ENCODE peak calls at places on chromosomes 5 and 9, in six cellular contexts. V is WERI-Rb-1, U is HCT116, K is choroid plexus epithelial cell, W is heart left ventricle, J is GM12865. O is an unnamed sample.

GRCh38 chr5:74949976-74950375 is 83.8 kb upstream of the FAM169A start:
- DNase-seq in V (no peak), U (no peak), K (no peak), W (no peak), J (no peak), O (no peak)

GRCh38 chr5:154302181-154302580 is 111.6 kb downstream of the GALNT10 start:
- DNase-seq in V (no peak), U (no peak), K (no peak), W (peak), J (no peak), O (no peak)

GRCh38 chr9:126701820-126702500 is 88.2 kb downstream of the LMX1B start:
- DNase-seq in V (peak), U (no peak), K (no peak), W (no peak), J (no peak), O (no peak)

GRCh38 chr5:138722518-138722917 is 30.7 kb upstream of the CTNNA1 start:
- DNase-seq in V (peak), U (no peak), K (no peak), W (no peak), J (no peak), O (no peak)

GRCh38 chr9:69122391-69123141 is 51.5 kb upstream of the TJP2 start:
- DNase-seq in V (no peak), U (peak), K (peak), W (no peak), J (no peak), O (no peak)

GRCh38 chr5:149284501-149284900 is 12.8 kb downstream of the AFAP1L1 start:
- DNase-seq in V (peak), U (no peak), K (peak), W (no peak), J (no peak), O (no peak)

GRCh38 chr9:20208951-20209350 is 413.3 kb downstream of the MLLT3 start:
- DNase-seq in V (no peak), U (no peak), K (no peak), W (no peak), J (no peak), O (no peak)

GRCh38 chr9:14591411-14591810 is 101.8 kb downstream of the ZDHHC21 start:
- DNase-seq in V (no peak), U (no peak), K (no peak), W (no peak), J (no peak), O (no peak)

GRCh38 chr9:123265833-123266232 is 2.6 kb downstream of the STRBP start:
- DNase-seq in V (no peak), U (no peak), K (no peak), W (no peak), J (peak), O (peak)

GRCh38 chr9:96040591-96041461 is 165.3 kb downstream of the ERCC6L2 start:
- DNase-seq in V (no peak), U (no peak), K (no peak), W (no peak), J (no peak), O (no peak)

GRCh38 chr5:9903806-9904205 is 273.7 kb upstream of the TAS2R1 start:
- DNase-seq in V (no peak), U (no peak), K (peak), W (no peak), J (no peak), O (no peak)

GRCh38 chr5:120599576-120599975 is 135.5 kb downstream of the PRR16 start:
- DNase-seq in V (no peak), U (no peak), K (peak), W (no peak), J (no peak), O (no peak)

GRCh38 chr9:16316406-16316805 is 554.1 kb downstream of the BNC2 start:
- DNase-seq in V (no peak), U (no peak), K (no peak), W (no peak), J (no peak), O (no peak)

GRCh38 chr9:2620876-2621677 is 510 bp upstream of the VLDLR start:
- DNase-seq in V (peak), U (no peak), K (peak), W (peak), J (peak), O (no peak)
- TF ChIP-seq CTCF in V (peak), U (no peak), K (peak), W (no peak), J (no peak), O (no peak)

GRCh38 chr9:130443840-130444492 is 795 bp upstream of the ASS1 start:
- DNase-seq in V (no peak), U (no peak), K (no peak), W (peak), J (no peak), O (no peak)
- H3K4me3 ChIP-seq in V (peak), U (no peak), K (no peak), W (peak), J (no peak), O (no peak)

DNA sequence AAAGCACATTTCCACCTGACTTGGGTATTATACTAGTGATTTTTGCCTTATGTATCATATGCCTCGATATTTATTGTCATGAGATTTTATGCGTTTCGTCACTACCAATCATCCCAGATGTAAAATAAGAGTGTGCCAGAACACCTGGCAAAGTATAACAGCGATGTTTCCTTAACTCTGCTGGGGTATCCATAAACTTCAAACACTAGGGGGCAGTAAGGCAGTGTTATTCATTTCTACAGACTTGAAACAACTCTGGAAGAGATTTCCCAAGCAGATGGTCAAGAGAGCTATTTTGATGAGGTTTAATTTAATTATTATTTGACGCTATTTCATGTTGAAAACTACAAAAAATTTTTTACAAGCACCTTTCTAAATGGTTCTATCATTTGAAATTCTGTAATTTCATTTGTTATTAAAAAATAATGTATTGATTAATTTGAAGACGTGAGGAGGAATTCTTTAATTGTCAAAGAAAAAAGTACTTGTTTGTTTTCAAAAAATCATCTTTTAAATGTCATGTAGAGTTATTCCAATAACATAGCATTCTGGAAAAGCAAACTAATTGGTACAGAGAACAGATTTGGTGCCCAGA is 388.5 kb upstream of the CTNND2 start:
- DNase-seq in V (peak), U (no peak), K (peak), W (no peak), J (peak), O (no peak)
- TF ChIP-seq CTCF in V (peak), U (no peak), K (no peak), W (no peak), J (peak), O (no peak)

GRCh38 chr5:107631805-107632362 is 38.9 kb downstream of the EFNA5 start:
- DNase-seq in V (no peak), U (no peak), K (no peak), W (no peak), J (peak), O (no peak)
- H3K4me3 ChIP-seq in V (no peak), U (no peak), K (no peak), W (no peak), J (no peak), O (no peak)

GRCh38 chr5:32058101-32058500 is 116.0 kb downstream of the GOLPH3 start:
- DNase-seq in V (no peak), U (no peak), K (no peak), W (no peak), J (no peak), O (no peak)

GRCh38 chr5:32061236-32061635 is 112.9 kb downstream of the GOLPH3 start:
- DNase-seq in V (no peak), U (no peak), K (no peak), W (no peak), J (no peak), O (no peak)

GRCh38 chr5:32055891-32056866 is 117.9 kb downstream of the GOLPH3 start:
- DNase-seq in V (no peak), U (no peak), K (no peak), W (no peak), J (no peak), O (no peak)

GRCh38 chr5:32059779-32060178 is 114.3 kb downstream of the GOLPH3 start:
- DNase-seq in V (no peak), U (no peak), K (peak), W (no peak), J (no peak), O (no peak)

GRCh38 chr5:32057157-32058096 is 116.7 kb downstream of the GOLPH3 start:
- DNase-seq in V (no peak), U (peak), K (peak), W (no peak), J (no peak), O (no peak)
- TF ChIP-seq CTCF in V (no peak), U (peak), K (peak), W (peak), J (peak), O (peak)

GRCh38 chr5:178338750-178339144 is 106.1 kb upstream of the PHYKPL start:
- DNase-seq in V (no peak), U (no peak), K (no peak), W (no peak), J (no peak), O (no peak)

GRCh38 chr5:178338126-178338749 is 105.6 kb upstream of the PHYKPL start:
- DNase-seq in V (no peak), U (no peak), K (no peak), W (peak), J (no peak), O (no peak)

GRCh38 chr5:178340637-178341036 is 108.0 kb upstream of the PHYKPL start:
- DNase-seq in V (no peak), U (no peak), K (no peak), W (no peak), J (no peak), O (no peak)

GRCh38 chr5:178340187-178340586 is 107.6 kb upstream of the PHYKPL start:
- DNase-seq in V (no peak), U (no peak), K (no peak), W (peak), J (no peak), O (no peak)

DNA sequence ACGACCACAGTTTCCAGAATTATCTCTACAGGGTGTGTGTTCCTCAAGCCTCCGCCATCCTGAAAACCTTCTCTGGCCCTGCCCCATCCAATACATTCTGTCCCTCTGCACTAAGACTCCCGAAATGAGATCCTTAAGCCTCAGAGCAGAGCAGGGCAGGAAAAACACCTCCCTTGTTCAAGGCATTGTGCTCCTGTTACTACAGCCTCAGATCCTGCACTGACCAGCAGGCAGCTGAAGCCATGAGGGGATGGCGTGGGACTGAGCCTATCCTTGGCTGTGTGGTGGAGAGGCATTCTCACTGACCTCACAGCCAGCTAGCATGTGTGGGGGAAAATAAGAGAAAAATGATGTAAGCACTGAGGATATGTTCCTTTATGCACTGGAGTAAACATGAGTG is 106.7 kb upstream of the PHYKPL start:
- DNase-seq in V (no peak), U (no peak), K (no peak), W (no peak), J (no peak), O (no peak)
- H3K4me3 ChIP-seq in V (no peak), U (no peak), K (no peak), W (no peak), J (no peak), O (no peak)

DNA sequence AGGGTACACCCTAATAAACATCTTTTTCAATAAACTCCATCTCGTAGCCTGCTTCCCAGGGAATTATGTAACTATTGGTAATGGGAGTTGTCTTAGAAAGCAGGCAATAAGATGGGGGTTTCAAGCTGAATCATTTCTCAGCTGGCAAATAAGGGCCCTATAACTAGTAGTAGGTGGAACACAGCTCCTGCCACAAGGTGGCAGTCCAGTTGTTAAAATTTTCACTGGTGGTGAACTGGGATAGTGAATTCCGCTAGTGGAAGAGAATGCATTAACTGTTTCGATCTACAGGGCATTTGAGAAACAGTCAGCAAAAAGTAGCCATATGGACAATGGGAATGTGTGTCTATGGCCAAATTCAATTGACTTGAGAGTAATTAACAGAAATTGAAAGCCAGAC is 27.7 kb downstream of the PCDHB15 start:
- DNase-seq in V (peak), U (no peak), K (no peak), W (no peak), J (no peak), O (no peak)
- TF ChIP-seq CTCF in V (peak), U (peak), K (no peak), W (no peak), J (no peak), O (no peak)

GRCh38 chr5:141615991-141616715 is 2.6 kb downstream of the DIAPH1 start:
- DNase-seq in V (no peak), U (no peak), K (no peak), W (no peak), J (no peak), O (no peak)

GRCh38 chr5:141617682-141618029 is 1.1 kb downstream of the DIAPH1 start:
- DNase-seq in V (no peak), U (no peak), K (no peak), W (no peak), J (no peak), O (no peak)

GRCh38 chr5:141618804-141619554 is at the start of gene DIAPH1:
- DNase-seq in V (peak), U (peak), K (peak), W (peak), J (peak), O (peak)

GRCh38 chr5:141618030-141618803 is 583 bp downstream of the DIAPH1 start:
- DNase-seq in V (peak), U (peak), K (no peak), W (peak), J (peak), O (no peak)

DNA sequence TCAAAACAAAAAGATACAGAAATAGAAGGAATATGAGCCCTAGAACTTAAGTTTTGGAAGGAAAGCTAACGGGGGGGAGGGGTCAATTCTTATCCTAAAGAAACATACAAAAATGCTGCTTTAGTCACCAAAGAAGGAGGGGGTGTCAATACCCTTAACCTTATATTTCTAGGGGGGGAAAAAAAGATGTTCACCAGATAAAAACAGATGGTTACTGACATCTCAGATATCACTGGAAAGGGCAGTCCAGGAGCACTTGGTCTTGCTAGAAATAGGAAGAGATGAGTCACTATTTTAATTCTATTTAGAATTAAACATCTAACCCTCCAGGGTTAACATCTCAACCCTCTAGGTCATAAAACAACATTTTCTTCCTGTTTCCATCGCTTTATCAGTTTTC is 1.7 kb downstream of the DIAPH1 start:
- DNase-seq in V (no peak), U (no peak), K (no peak), W (no peak), J (no peak), O (no peak)
- H3K4me3 ChIP-seq in V (no peak), U (peak), K (peak), W (peak), J (peak), O (peak)

DNA sequence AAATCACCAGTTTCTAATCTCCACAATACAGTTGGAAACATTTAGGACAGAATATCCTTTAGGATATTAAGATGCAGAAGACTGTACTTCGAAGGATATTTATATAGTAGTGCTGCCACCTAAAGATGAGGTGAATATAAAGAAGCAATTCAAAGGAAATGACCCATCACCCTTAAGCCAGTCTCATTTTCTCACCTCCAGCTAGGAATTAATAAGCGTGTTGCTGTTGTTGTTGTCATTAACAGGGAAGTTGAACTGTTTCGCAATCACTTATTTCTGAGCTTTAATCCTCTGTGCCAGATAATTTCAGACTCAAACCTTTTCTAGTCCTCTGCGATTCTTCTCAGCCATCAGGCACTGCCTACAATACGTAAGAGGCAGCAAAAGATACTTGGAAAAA is 7.8 kb upstream of the PURA start:
- DNase-seq in V (no peak), U (no peak), K (no peak), W (no peak), J (no peak), O (no peak)
- TF ChIP-seq CTCF in V (no peak), U (peak), K (no peak), W (no peak), J (no peak), O (no peak)

GRCh38 chr9:89178162-89179120 is at the start of gene SHC3:
- DNase-seq in V (peak), U (no peak), K (peak), W (peak), J (no peak), O (no peak)
- H3K4me3 ChIP-seq in V (peak), U (peak), K (peak), W (peak), J (no peak), O (no peak)

O was measured in GM12864.